ENCODE peak calls at places on chromosomes 5 and 9, in six cellular contexts. J, B, Q, N, R and S are unnamed samples.

GRCh38 chr5:72402959-72403628 is 82.9 kb downstream of the PTCD2 start:
- DNase-seq in B (no peak), J (no peak), Q (no peak), R (no peak), N (peak; percentile 33), S (peak; percentile 26)

GRCh38 chr9:13651969-13652663 is 372.6 kb upstream of the MPDZ start:
- DNase-seq in N (no peak), J (no peak), R (no peak), B (no peak), Q (no peak), S (no peak)

GRCh38 chr9:127875306-127875966 is 2.0 kb downstream of the AK1 start:
- DNase-seq in R (no peak), B (peak; percentile 60), J (no peak), N (no peak), Q (peak; percentile 83), S (no peak)

GRCh38 chr5:97267767-97268166 is 84.7 kb upstream of the RIOK2 start:
- DNase-seq in Q (no peak), J (no peak), N (no peak), R (no peak), B (no peak), S (no peak)

GRCh38 chr5:16725575-16725974 is 108.8 kb upstream of the RETREG1 start:
- DNase-seq in J (no peak), N (no peak), Q (no peak), B (no peak), R (no peak), S (no peak)

GRCh38 chr5:8473827-8474568 is 605.0 kb downstream of the MTRR start:
- DNase-seq in Q (no peak), N (no peak), J (no peak), R (no peak), B (no peak), S (peak; percentile 85)

GRCh38 chr9:100714372-100715099 is 136.7 kb downstream of the CAVIN4 start:
- DNase-seq in N (peak; percentile 83), J (peak; percentile 17), Q (peak; percentile 2), R (peak; percentile 78), B (peak; percentile 48), S (peak; percentile 76)

GRCh38 chr5:120684749-120685415 is 220.8 kb downstream of the PRR16 start:
- DNase-seq in N (no peak), B (peak; percentile 12), J (no peak), R (no peak), Q (no peak), S (peak; percentile 73)

GRCh38 chr5:160399402-160400353 is at the start of gene FAM200C:
- DNase-seq in B (peak; percentile 94), Q (peak; percentile 96), R (peak; percentile 88), J (peak; percentile 60), N (peak; percentile 95), S (peak; percentile 98)
- H2BK5ac ChIP-seq in B (peak within 1 kb of the TSS; percentile 91), Q (peak within 1 kb of the TSS; percentile 46), R (peak within 1 kb of the TSS; percentile 14), J (peak within 1 kb of the TSS; percentile 79), N (peak within 1 kb of the TSS; percentile 99), S (peak within 1 kb of the TSS; percentile 89)

DNA sequence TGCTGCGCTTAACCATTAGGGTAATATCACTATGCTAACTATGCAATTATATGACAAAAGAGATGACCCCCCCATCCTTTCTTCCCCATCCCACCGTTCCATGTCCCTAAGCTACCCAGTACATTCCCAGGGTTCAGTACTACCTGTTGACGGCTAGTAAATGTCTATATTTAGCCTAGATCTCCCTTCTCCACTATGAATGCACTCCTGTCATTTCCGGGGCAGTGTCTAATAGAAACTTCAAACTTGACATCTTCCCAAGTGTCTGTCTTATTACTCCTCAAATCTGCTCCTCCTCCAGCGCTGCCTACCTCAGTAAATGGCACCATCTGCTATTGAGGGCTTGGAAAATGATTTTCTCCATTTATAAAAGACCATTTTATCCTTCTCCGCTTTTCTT is 115.0 kb downstream of the BNC2 start:
- DNase-seq in N (no peak), J (no peak), Q (no peak), B (no peak), R (no peak), S (no peak)
- H3K27ac ChIP-seq in N (no peak overlapping the region), J (no peak overlapping the region), Q (no peak overlapping the region), B (no peak overlapping the region), R (no peak overlapping the region), S (no peak overlapping the region)

DNA sequence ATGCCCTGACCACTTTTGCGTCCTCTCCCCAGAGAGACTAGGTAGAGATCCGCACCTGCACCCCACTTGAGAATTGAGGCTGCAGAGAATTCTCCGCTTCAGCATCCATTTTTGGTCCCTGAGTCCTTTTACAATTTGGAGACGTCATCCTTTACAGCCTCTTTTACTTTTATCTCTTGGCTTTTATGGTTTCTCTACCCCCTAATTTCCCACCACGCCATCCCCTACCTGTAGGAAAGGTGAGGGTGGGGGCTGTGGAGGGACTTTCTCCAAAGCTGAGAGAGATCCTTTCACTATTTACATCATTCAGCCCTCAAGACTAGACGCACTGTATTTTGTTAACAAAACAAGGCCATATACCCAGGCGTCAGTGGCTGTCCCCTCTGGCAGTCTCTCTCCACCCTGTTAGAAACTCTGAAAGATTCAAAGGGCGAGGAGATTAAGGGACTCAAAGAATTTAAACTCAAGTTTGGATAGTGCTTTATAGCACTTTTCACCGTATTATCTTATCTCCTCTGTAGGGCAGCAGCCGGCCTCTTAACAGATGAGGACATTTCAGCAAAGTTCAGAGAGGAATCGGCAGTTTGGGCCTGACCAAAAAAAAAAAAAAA is 1.7 kb downstream of the MSX2 start:
- DNase-seq in N (no peak), Q (no peak), R (no peak), J (no peak), B (no peak), S (peak; percentile 85)
- H3K4me3 ChIP-seq in N (peak overlapping the region; percentile 96), Q (peak overlapping the region; percentile 89), R (no peak overlapping the region), J (peak overlapping the region; percentile 38), B (peak overlapping the region; percentile 54), S (peak overlapping the region; percentile 90)

GRCh38 chr9:112041536-112042243 is 133.4 kb downstream of the SUSD1 start:
- DNase-seq in J (peak; percentile 87), N (peak; percentile 94), B (peak; percentile 100), R (no peak), Q (peak; percentile 98), S (peak; percentile 99)
- H2BK5ac ChIP-seq in J (peak overlapping the region; percentile 86), N (peak overlapping the region; percentile 62), B (peak overlapping the region; percentile 100), R (no peak overlapping the region), Q (peak overlapping the region; percentile 100), S (peak overlapping the region; percentile 39)

GRCh38 chr5:136040746-136041415 is 12.1 kb downstream of the TGFBI start:
- DNase-seq in Q (no peak), N (no peak), B (no peak), J (no peak), R (no peak), S (no peak)
- H3K27ac ChIP-seq in Q (no peak overlapping the region), N (peak overlapping the region; percentile 21), B (peak overlapping the region; percentile 17), J (no peak overlapping the region), R (no peak overlapping the region), S (no peak overlapping the region)

GRCh38 chr5:54470191-54470590 is 14.7 kb downstream of the HSPB3 start:
- DNase-seq in Q (no peak), R (no peak), B (peak; percentile 79), N (no peak), J (no peak), S (no peak)
- H3K4me3 ChIP-seq in Q (peak overlapping the region; percentile 79), R (no peak overlapping the region), B (no peak overlapping the region), N (no peak overlapping the region), J (no peak overlapping the region), S (no peak overlapping the region)